ENCODE peak calls at places on chromosome 1, in ten cellular contexts. T is heart left ventricle, U is pancreas, Z is tibial artery, H is PC-9, L is right atrium auricular region, N is hepatocyte, X is right lobe of liver, A is left ventricle myocardium inferior, C is transverse colon. M is an unnamed sample.

GRCh38 chr1:43449708-43450069 is 4.0 kb downstream of the HYI start:
- DNase-seq in U (no peak), N (no peak), C (no peak), H (no peak), X (peak; percentile 39), T (no peak), Z (no peak), L (no peak), A (no peak), M (no peak)

GRCh38 chr1:238409947-238410346 is 519.2 kb upstream of the ZP4 start:
- DNase-seq in H (no peak), L (no peak), X (no peak), Z (no peak), T (no peak), A (no peak), U (no peak), N (no peak), C (no peak), M (no peak)

GRCh38 chr1:156481527-156481926 is 19.0 kb downstream of the MEF2D start:
- DNase-seq in N (no peak), H (no peak), U (no peak), L (no peak), T (no peak), Z (no peak), A (no peak), X (no peak), C (no peak), M (no peak)

GRCh38 chr1:160400284-160400645 is at the start of gene VANGL2:
- DNase-seq in U (peak; percentile 92), L (peak; percentile 69), N (peak; percentile 92), C (peak; percentile 83), H (peak; percentile 74), Z (peak; percentile 31), A (peak; percentile 83), X (no peak), T (peak; percentile 87), M (no peak)

GRCh38 chr1:170145061-170145460 is 698 bp upstream of the NTMT2 start:
- DNase-seq in X (no peak), L (no peak), A (no peak), U (no peak), T (no peak), Z (no peak), N (no peak), H (no peak), C (no peak), M (no peak)

GRCh38 chr1:61299468-61299867 is 217.1 kb downstream of the NFIA start:
- DNase-seq in U (no peak), Z (no peak), C (no peak), L (no peak), N (peak; percentile 27), H (no peak), X (no peak), A (no peak), T (no peak), M (no peak)

GRCh38 chr1:235011599-235012435 is 116.8 kb downstream of the TOMM20 start:
- DNase-seq in A (peak; percentile 55), H (peak; percentile 89), L (peak; percentile 73), Z (no peak), X (peak; percentile 70), T (peak; percentile 68), U (no peak), N (peak; percentile 69), C (peak; percentile 74), M (peak; percentile 95)

GRCh38 chr1:37308571-37308960 is 165.8 kb upstream of the ZC3H12A start:
- DNase-seq in N (peak; percentile 30), Z (no peak), C (no peak), H (no peak), T (no peak), X (no peak), U (no peak), A (no peak), L (no peak), M (no peak)

GRCh38 chr1:200869753-200870391 is 2.9 kb upstream of the GPR25 start:
- DNase-seq in A (no peak), X (no peak), N (no peak), L (no peak), Z (no peak), H (no peak), T (no peak), U (no peak), C (no peak), M (no peak)

GRCh38 chr1:165910764-165911421 is 83.5 kb downstream of the UCK2 start:
- DNase-seq in H (no peak), Z (peak; percentile 60), T (peak; percentile 56), X (peak; percentile 93), L (peak; percentile 64), U (peak; percentile 63), N (peak; percentile 42), C (peak; percentile 86), A (peak; percentile 36), M (peak; percentile 57)

GRCh38 chr1:1168451-1169411 is 4.9 kb upstream of the TTLL10 start:
- DNase-seq in A (no peak), C (peak; percentile 13), N (no peak), X (peak; percentile 51), T (no peak), U (peak; percentile 82), L (no peak), H (no peak), Z (no peak), M (peak; percentile 65)

DNA sequence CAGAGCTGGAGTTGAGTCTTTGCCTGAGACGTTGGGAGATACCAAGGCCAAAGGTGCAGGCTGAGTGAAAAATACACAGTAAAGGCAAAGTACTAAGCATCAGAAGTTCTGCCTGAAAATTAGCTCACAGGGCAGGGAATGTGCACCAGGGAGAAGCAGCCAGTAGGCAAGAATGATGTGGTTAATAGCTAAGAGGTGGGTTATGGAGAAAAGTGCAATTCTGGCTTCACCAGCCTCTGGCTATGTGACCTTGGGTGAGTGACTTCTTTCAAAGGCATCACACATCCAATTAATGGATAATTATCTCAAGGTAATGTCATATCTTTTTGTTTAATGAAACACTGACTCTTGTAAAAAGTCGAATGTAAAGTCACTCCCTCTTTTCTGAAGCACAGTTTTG is 230.7 kb upstream of the FGGY start:
- DNase-seq in C (no peak), Z (no peak), A (no peak), U (no peak), H (no peak), T (no peak), X (no peak), L (no peak), N (no peak), M (no peak)
- H3K27ac ChIP-seq in C (no peak overlapping the region), Z (no peak overlapping the region), A (no peak overlapping the region), U (no peak overlapping the region), H (no peak overlapping the region), T (no peak overlapping the region), X (no peak overlapping the region), L (no peak overlapping the region), N (no peak overlapping the region), M (no peak overlapping the region)

GRCh38 chr1:30684881-30685795 is 38.2 kb downstream of the MATN1 start:
- DNase-seq in T (peak; percentile 59), Z (no peak), C (peak; percentile 78), L (no peak), A (peak; percentile 28), U (peak; percentile 91), N (peak; percentile 94), X (peak; percentile 99), H (peak; percentile 96), M (peak; percentile 72)
- TF ChIP-seq CTCF in T (peak; percentile 21), Z (no peak), C (no peak), L (peak; percentile 27), A (peak; percentile 11), U (no peak), N (peak; percentile 40), X (no peak), H (peak; percentile 42), M (peak; percentile 14)

GRCh38 chr1:64948905-64949833 is 17.2 kb downstream of the JAK1 start:
- DNase-seq in U (no peak), L (no peak), C (no peak), Z (no peak), N (peak; percentile 74), H (peak; percentile 38), A (no peak), X (no peak), T (no peak), M (no peak)

GRCh38 chr1:64952055-64952699 is 14.2 kb downstream of the JAK1 start:
- DNase-seq in X (no peak), U (no peak), H (no peak), A (no peak), N (no peak), L (no peak), T (no peak), Z (no peak), C (no peak), M (no peak)

GRCh38 chr1:64950284-64950809 is 16.0 kb downstream of the JAK1 start:
- DNase-seq in A (no peak), U (no peak), H (no peak), X (no peak), N (no peak), C (no peak), Z (no peak), L (no peak), T (no peak), M (no peak)

GRCh38 chr1:64944913-64945312 is 21.4 kb downstream of the JAK1 start:
- DNase-seq in L (no peak), N (no peak), U (no peak), X (no peak), T (no peak), A (no peak), H (no peak), C (no peak), Z (no peak), M (no peak)

DNA sequence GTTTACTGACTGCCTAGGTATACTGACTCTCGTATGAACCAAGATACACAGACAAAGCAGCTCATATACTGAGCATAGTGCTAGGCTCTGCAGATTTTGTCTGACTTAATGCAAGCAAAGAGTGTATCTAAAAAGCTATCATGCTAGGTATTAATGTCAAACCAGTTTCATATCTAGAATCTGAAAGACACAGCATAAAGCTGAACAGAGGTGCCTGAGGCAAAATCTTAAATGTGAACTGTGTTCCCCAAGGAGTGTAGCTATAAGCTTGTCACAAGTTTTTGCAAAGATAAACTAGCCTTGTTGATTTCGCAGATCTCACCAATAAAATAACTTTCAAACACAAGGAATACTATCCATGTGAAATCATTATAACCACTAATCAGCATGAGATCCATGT is 18.1 kb downstream of the JAK1 start:
- DNase-seq in H (no peak), L (no peak), X (no peak), U (no peak), T (no peak), Z (no peak), A (no peak), C (no peak), N (no peak), M (no peak)
- H3K4me1 ChIP-seq in H (peaks cover 49% of the 10 kb centered on the region), L (peaks cover 30% of the 10 kb centered on the region), X (no peaks in the 10 kb centered on the region), U (peaks cover 53% of the 10 kb centered on the region), T (peaks cover 40% of the 10 kb centered on the region), Z (peaks cover 18% of the 10 kb centered on the region), A (peaks cover 84% of the 10 kb centered on the region), C (peaks cover 29% of the 10 kb centered on the region), N (peaks cover 34% of the 10 kb centered on the region), M (peaks cover 42% of the 10 kb centered on the region)

DNA sequence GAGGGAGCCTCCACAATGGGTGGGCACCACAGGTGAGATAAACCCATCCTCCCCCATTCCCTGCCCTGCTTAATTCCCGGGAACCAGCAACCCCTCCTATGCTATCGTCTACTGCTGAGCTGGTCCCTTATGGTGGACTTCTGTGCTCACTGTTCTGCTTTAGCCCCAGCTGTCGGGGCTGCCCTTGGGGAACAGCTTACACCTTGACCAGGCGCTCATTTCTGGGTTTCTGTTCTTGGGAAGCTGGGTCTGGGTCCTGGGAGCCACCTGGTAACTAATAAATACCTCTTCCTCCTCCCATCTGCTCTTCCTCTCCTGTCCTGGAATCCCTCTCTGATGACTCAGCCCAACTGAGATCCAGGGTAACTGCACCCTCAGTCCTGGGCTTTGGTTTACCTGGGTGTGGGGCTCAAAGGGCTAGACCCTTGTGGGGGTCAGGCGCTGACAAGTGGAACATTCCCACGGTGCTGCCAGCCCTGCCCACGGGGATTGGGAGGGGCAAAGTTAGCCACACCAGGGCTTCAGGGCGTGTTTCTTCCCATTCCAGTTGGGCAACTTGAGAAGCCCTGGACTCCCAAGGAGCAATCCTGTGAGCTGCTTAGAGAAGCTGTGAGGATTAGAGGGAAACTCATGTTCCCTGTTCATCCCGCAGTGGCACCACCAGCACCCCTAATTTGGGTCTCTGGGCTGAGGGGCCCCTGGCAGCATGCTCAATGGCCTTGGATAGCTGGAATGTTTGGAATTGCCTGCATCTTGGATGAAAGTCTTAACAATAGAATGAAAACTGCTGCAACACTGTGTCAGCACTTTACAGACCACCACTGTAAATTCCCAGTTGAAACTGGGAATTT is 1.6 kb downstream of the PCAT6 start:
- DNase-seq in T (no peak), X (no peak), A (no peak), N (no peak), C (peak; percentile 56), L (no peak), Z (no peak), U (no peak), H (peak; percentile 68), M (no peak)
- H3K27ac ChIP-seq in T (no peak overlapping the region), X (no peak overlapping the region), A (no peak overlapping the region), N (no peak overlapping the region), C (no peak overlapping the region), L (no peak overlapping the region), Z (no peak overlapping the region), U (no peak overlapping the region), H (peak overlapping the region; percentile 56), M (peak overlapping the region; percentile 35)

M was measured in RWPE2.